ENCODE peak calls at places on chromosomes 16 and 17, in seven cellular contexts. One of them, this sample, is unnamed.

GRCh38 chr17:17305282-17305801 is 2.2 kb downstream of the NT5M start:
- DNase-seq in ovary: no peak
- DNase-seq in stomach: no peak
- DNase-seq in CD8-positive, alpha-beta T cell: peak
- DNase-seq in tibial nerve: no peak
- DNase-seq in uterus: no peak
- DNase-seq in colonic mucosa: peak
- DNase-seq in this sample: no peak

GRCh38 chr16:19697756-19698318 is 20.2 kb downstream of the KNOP1 start:
- DNase-seq in stomach: peak
- DNase-seq in colonic mucosa: peak
- DNase-seq in tibial nerve: no peak
- DNase-seq in CD8-positive, alpha-beta T cell: no peak
- DNase-seq in ovary: no peak
- DNase-seq in uterus: no peak
- DNase-seq in this sample: no peak

GRCh38 chr17:35132816-35133550 is 9.1 kb downstream of the NLE1 start:
- DNase-seq in uterus: no peak
- DNase-seq in colonic mucosa: no peak
- DNase-seq in tibial nerve: no peak
- DNase-seq in CD8-positive, alpha-beta T cell: no peak
- DNase-seq in ovary: no peak
- DNase-seq in stomach: no peak
- DNase-seq in this sample: no peak

GRCh38 chr17:61448042-61448441 is 4.2 kb upstream of the TBX4 start:
- DNase-seq in stomach: no peak
- DNase-seq in uterus: no peak
- DNase-seq in colonic mucosa: no peak
- DNase-seq in CD8-positive, alpha-beta T cell: no peak
- DNase-seq in ovary: no peak
- DNase-seq in tibial nerve: no peak
- DNase-seq in this sample: no peak

GRCh38 chr17:80995131-80995530 is 3.5 kb downstream of the CHMP6 start:
- DNase-seq in ovary: no peak
- DNase-seq in tibial nerve: no peak
- DNase-seq in colonic mucosa: no peak
- DNase-seq in uterus: no peak
- DNase-seq in stomach: no peak
- DNase-seq in CD8-positive, alpha-beta T cell: no peak
- DNase-seq in this sample: no peak

GRCh38 chr17:1607971-1608320 is 20.7 kb downstream of the SLC43A2 start:
- DNase-seq in colonic mucosa: no peak
- DNase-seq in ovary: no peak
- DNase-seq in CD8-positive, alpha-beta T cell: no peak
- DNase-seq in tibial nerve: no peak
- DNase-seq in stomach: no peak
- DNase-seq in uterus: no peak
- DNase-seq in this sample: no peak

GRCh38 chr17:2484876-2485275 is 26.8 kb downstream of the METTL16 start:
- DNase-seq in uterus: no peak
- DNase-seq in stomach: no peak
- DNase-seq in tibial nerve: no peak
- DNase-seq in ovary: no peak
- DNase-seq in CD8-positive, alpha-beta T cell: no peak
- DNase-seq in colonic mucosa: no peak
- DNase-seq in this sample: no peak

GRCh38 chr17:58402047-58402446 is 15.3 kb downstream of the RNF43 start:
- DNase-seq in CD8-positive, alpha-beta T cell: no peak
- DNase-seq in colonic mucosa: no peak
- DNase-seq in ovary: no peak
- DNase-seq in stomach: no peak
- DNase-seq in uterus: no peak
- DNase-seq in tibial nerve: no peak
- DNase-seq in this sample: no peak

GRCh38 chr16:56964243-56965148 is 2.7 kb downstream of the CETP start:
- DNase-seq in uterus: peak
- DNase-seq in tibial nerve: peak
- DNase-seq in ovary: peak
- DNase-seq in stomach: peak
- DNase-seq in colonic mucosa: peak
- DNase-seq in CD8-positive, alpha-beta T cell: peak
- DNase-seq in this sample: peak

GRCh38 chr16:75965504-75966374 is 239.4 kb upstream of the CPHXL start:
- DNase-seq in ovary: no peak
- DNase-seq in colonic mucosa: no peak
- DNase-seq in tibial nerve: no peak
- DNase-seq in stomach: no peak
- DNase-seq in uterus: no peak
- DNase-seq in CD8-positive, alpha-beta T cell: no peak
- DNase-seq in this sample: no peak

GRCh38 chr17:13572581-13572980 is 29.1 kb downstream of the HS3ST3A1 start:
- DNase-seq in tibial nerve: no peak
- DNase-seq in uterus: no peak
- DNase-seq in colonic mucosa: no peak
- DNase-seq in CD8-positive, alpha-beta T cell: no peak
- DNase-seq in ovary: no peak
- DNase-seq in stomach: no peak
- DNase-seq in this sample: no peak

GRCh38 chr17:31273511-31273910 is 23.5 kb downstream of the OMG start:
- DNase-seq in ovary: no peak
- DNase-seq in stomach: no peak
- DNase-seq in colonic mucosa: no peak
- DNase-seq in tibial nerve: no peak
- DNase-seq in uterus: no peak
- DNase-seq in CD8-positive, alpha-beta T cell: no peak
- DNase-seq in this sample: no peak

GRCh38 chr16:624522-625401 is 6.0 kb upstream of the WFIKKN1 start:
- DNase-seq in colonic mucosa: no peak
- DNase-seq in ovary: no peak
- DNase-seq in CD8-positive, alpha-beta T cell: no peak
- DNase-seq in stomach: no peak
- DNase-seq in uterus: no peak
- DNase-seq in tibial nerve: no peak
- DNase-seq in this sample: no peak

GRCh38 chr16:3020604-3021448 is 658 bp downstream of the TNFRSF12A start:
- DNase-seq in uterus: peak
- DNase-seq in stomach: peak
- DNase-seq in CD8-positive, alpha-beta T cell: peak
- DNase-seq in tibial nerve: peak
- DNase-seq in colonic mucosa: peak
- DNase-seq in ovary: peak
- DNase-seq in this sample: peak

GRCh38 chr17:81655378-81656117 is 794 bp downstream of the PDE6G start:
- DNase-seq in colonic mucosa: no peak
- DNase-seq in ovary: no peak
- DNase-seq in tibial nerve: no peak
- DNase-seq in CD8-positive, alpha-beta T cell: no peak
- DNase-seq in uterus: no peak
- DNase-seq in stomach: no peak
- DNase-seq in this sample: no peak

GRCh38 chr17:47225911-47226688 is 17.0 kb downstream of the MYL4 start:
- DNase-seq in stomach: no peak
- DNase-seq in uterus: no peak
- DNase-seq in ovary: no peak
- DNase-seq in tibial nerve: no peak
- DNase-seq in colonic mucosa: no peak
- DNase-seq in CD8-positive, alpha-beta T cell: no peak
- DNase-seq in this sample: no peak

GRCh38 chr17:11598274-11599221 is at the start of gene DNAH9:
- DNase-seq in CD8-positive, alpha-beta T cell: no peak
- DNase-seq in ovary: peak
- DNase-seq in stomach: peak
- DNase-seq in tibial nerve: peak
- DNase-seq in colonic mucosa: peak
- DNase-seq in uterus: peak
- DNase-seq in this sample: no peak

GRCh38 chr17:19317359-19318095 is 45.0 kb downstream of the B9D1 start:
- DNase-seq in tibial nerve: peak
- DNase-seq in uterus: peak
- DNase-seq in ovary: peak
- DNase-seq in CD8-positive, alpha-beta T cell: no peak
- DNase-seq in colonic mucosa: peak
- DNase-seq in stomach: peak
- DNase-seq in this sample: peak
- H3K27ac ChIP-seq in tibial nerve: peak
- H3K27ac ChIP-seq in uterus: peak
- H3K27ac ChIP-seq in ovary: peak
- H3K27ac ChIP-seq in CD8-positive, alpha-beta T cell: no peak
- H3K27ac ChIP-seq in colonic mucosa: no peak
- H3K27ac ChIP-seq in stomach: no peak
- H3K27ac ChIP-seq in this sample: no peak

GRCh38 chr17:78089557-78090281 is 38.8 kb downstream of the TMC6 start:
- DNase-seq in ovary: no peak
- DNase-seq in tibial nerve: no peak
- DNase-seq in stomach: no peak
- DNase-seq in uterus: no peak
- DNase-seq in colonic mucosa: no peak
- DNase-seq in CD8-positive, alpha-beta T cell: no peak
- DNase-seq in this sample: no peak
- H3K27ac ChIP-seq in ovary: no peak
- H3K27ac ChIP-seq in tibial nerve: no peak
- H3K27ac ChIP-seq in stomach: no peak
- H3K27ac ChIP-seq in uterus: no peak
- H3K27ac ChIP-seq in colonic mucosa: no peak
- H3K27ac ChIP-seq in CD8-positive, alpha-beta T cell: no peak
- H3K27ac ChIP-seq in this sample: no peak

GRCh38 chr16:89031715-89032659 is 55.0 kb upstream of the CBFA2T3 start:
- DNase-seq in colonic mucosa: peak
- DNase-seq in stomach: peak
- DNase-seq in tibial nerve: peak
- DNase-seq in ovary: no peak
- DNase-seq in uterus: no peak
- DNase-seq in CD8-positive, alpha-beta T cell: peak
- DNase-seq in this sample: no peak
- H3K27ac ChIP-seq in colonic mucosa: no peak
- H3K27ac ChIP-seq in stomach: no peak
- H3K27ac ChIP-seq in tibial nerve: no peak
- H3K27ac ChIP-seq in ovary: no peak
- H3K27ac ChIP-seq in uterus: no peak
- H3K27ac ChIP-seq in CD8-positive, alpha-beta T cell: no peak
- H3K27ac ChIP-seq in this sample: no peak

GRCh38 chr16:84326545-84326944 is 31.9 kb downstream of the WFDC1 start:
- DNase-seq in ovary: no peak
- DNase-seq in uterus: no peak
- DNase-seq in tibial nerve: no peak
- DNase-seq in CD8-positive, alpha-beta T cell: no peak
- DNase-seq in colonic mucosa: no peak
- DNase-seq in stomach: no peak
- DNase-seq in this sample: no peak

GRCh38 chr16:84327926-84328505 is 33.3 kb downstream of the WFDC1 start:
- DNase-seq in CD8-positive, alpha-beta T cell: no peak
- DNase-seq in tibial nerve: no peak
- DNase-seq in uterus: no peak
- DNase-seq in stomach: no peak
- DNase-seq in ovary: no peak
- DNase-seq in colonic mucosa: no peak
- DNase-seq in this sample: no peak

GRCh38 chr16:84330685-84331050 is 36.0 kb downstream of the WFDC1 start:
- DNase-seq in colonic mucosa: no peak
- DNase-seq in CD8-positive, alpha-beta T cell: no peak
- DNase-seq in ovary: no peak
- DNase-seq in tibial nerve: no peak
- DNase-seq in uterus: no peak
- DNase-seq in stomach: no peak
- DNase-seq in this sample: no peak

GRCh38 chr16:84329849-84330684 is 35.4 kb downstream of the WFDC1 start:
- DNase-seq in stomach: no peak
- DNase-seq in CD8-positive, alpha-beta T cell: no peak
- DNase-seq in tibial nerve: no peak
- DNase-seq in uterus: no peak
- DNase-seq in ovary: no peak
- DNase-seq in colonic mucosa: no peak
- DNase-seq in this sample: no peak

GRCh38 chr16:84329016-84329415 is 34.3 kb downstream of the WFDC1 start:
- DNase-seq in uterus: no peak
- DNase-seq in CD8-positive, alpha-beta T cell: no peak
- DNase-seq in stomach: no peak
- DNase-seq in ovary: no peak
- DNase-seq in tibial nerve: no peak
- DNase-seq in colonic mucosa: no peak
- DNase-seq in this sample: no peak
- H3K27ac ChIP-seq in uterus: no peak
- H3K27ac ChIP-seq in CD8-positive, alpha-beta T cell: no peak
- H3K27ac ChIP-seq in stomach: no peak
- H3K27ac ChIP-seq in ovary: no peak
- H3K27ac ChIP-seq in tibial nerve: no peak
- H3K27ac ChIP-seq in colonic mucosa: no peak
- H3K27ac ChIP-seq in this sample: no peak

DNA sequence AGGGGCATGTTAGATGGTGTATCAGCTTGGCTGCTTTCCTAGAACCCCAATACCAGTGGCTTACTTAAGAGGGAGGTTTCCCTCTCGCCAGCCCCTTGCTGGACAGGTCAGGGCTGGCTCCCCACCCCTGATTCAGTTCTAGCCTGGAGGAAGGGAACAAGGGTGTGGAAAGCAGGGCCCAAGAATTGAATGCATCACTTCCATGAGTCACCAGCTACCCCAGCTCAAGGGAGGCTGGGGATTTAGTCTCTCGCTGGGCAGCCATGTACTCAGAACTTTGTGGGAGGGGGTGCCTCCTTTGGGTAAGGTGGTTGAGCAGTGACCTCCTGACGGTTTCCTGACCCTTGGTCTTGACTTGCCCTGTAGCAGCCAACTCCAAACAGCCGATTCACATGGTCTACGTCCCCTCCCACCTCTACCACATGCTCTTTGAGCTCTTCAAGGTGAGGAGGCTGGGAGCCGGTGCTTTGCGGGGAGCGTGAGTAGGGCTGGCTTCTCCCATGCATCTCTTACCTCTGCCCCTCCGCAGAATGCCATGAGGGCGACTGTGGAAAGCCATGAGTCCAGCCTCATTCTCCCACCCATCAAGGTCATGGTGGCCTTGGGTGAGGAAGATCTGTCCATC is 12.8 kb downstream of the PDK2 start:
- DNase-seq in uterus: no peak
- DNase-seq in ovary: no peak
- DNase-seq in CD8-positive, alpha-beta T cell: no peak
- DNase-seq in stomach: no peak
- DNase-seq in colonic mucosa: no peak
- DNase-seq in tibial nerve: no peak
- DNase-seq in this sample: no peak
- H3K27ac ChIP-seq in uterus: no peak
- H3K27ac ChIP-seq in ovary: no peak
- H3K27ac ChIP-seq in CD8-positive, alpha-beta T cell: no peak
- H3K27ac ChIP-seq in stomach: no peak
- H3K27ac ChIP-seq in colonic mucosa: no peak
- H3K27ac ChIP-seq in tibial nerve: no peak
- H3K27ac ChIP-seq in this sample: no peak